ENCODE peak calls at places on chromosomes 11 and 22, in five cellular contexts. One of them, this sample, is unnamed.

GRCh38 chr11:36436084-36436483 is 74.0 kb downstream of the TRAF6 start:
- DNase-seq in EH: no peak
- DNase-seq in lung microvascular endothelial cell: no peak
- DNase-seq in hypothalamus: no peak
- DNase-seq in GM23248: no peak
- DNase-seq in this sample: no peak

GRCh38 chr11:111918390-111919256 is at the start of gene C11orf52:
- DNase-seq in hypothalamus: no peak
- DNase-seq in lung microvascular endothelial cell: peak
- DNase-seq in EH: peak
- DNase-seq in GM23248: peak
- DNase-seq in this sample: peak

GRCh38 chr22:19471572-19471971 is 7.4 kb downstream of the UFD1 start:
- DNase-seq in hypothalamus: no peak
- DNase-seq in GM23248: no peak
- DNase-seq in lung microvascular endothelial cell: no peak
- DNase-seq in EH: no peak
- DNase-seq in this sample: no peak

GRCh38 chr11:18404062-18404461 is 8.1 kb upstream of the LDHC start:
- DNase-seq in lung microvascular endothelial cell: no peak
- DNase-seq in hypothalamus: no peak
- DNase-seq in GM23248: no peak
- DNase-seq in EH: no peak
- DNase-seq in this sample: no peak

GRCh38 chr11:47152953-47153950 is 23.4 kb downstream of the ARFGAP2 start:
- DNase-seq in hypothalamus: peak
- DNase-seq in EH: peak
- DNase-seq in GM23248: peak
- DNase-seq in lung microvascular endothelial cell: peak
- DNase-seq in this sample: peak

GRCh38 chr11:122453586-122453985 is 201.9 kb upstream of the UBASH3B start:
- DNase-seq in hypothalamus: no peak
- DNase-seq in lung microvascular endothelial cell: no peak
- DNase-seq in EH: no peak
- DNase-seq in GM23248: no peak
- DNase-seq in this sample: no peak

GRCh38 chr22:24494535-24495364 is at the start of gene UPB1:
- DNase-seq in EH: no peak
- DNase-seq in hypothalamus: no peak
- DNase-seq in GM23248: no peak
- DNase-seq in lung microvascular endothelial cell: no peak
- DNase-seq in this sample: peak

GRCh38 chr11:102833731-102834130 is 9.7 kb downstream of the MMP3 start:
- DNase-seq in hypothalamus: no peak
- DNase-seq in lung microvascular endothelial cell: no peak
- DNase-seq in EH: peak
- DNase-seq in GM23248: no peak
- DNase-seq in this sample: no peak

GRCh38 chr22:27218521-27218920 is 561.1 kb downstream of the MIAT start:
- DNase-seq in hypothalamus: no peak
- DNase-seq in EH: no peak
- DNase-seq in lung microvascular endothelial cell: no peak
- DNase-seq in GM23248: no peak
- DNase-seq in this sample: peak

GRCh38 chr22:23820748-23821211 is 18.0 kb downstream of the DERL3 start:
- DNase-seq in hypothalamus: no peak
- DNase-seq in lung microvascular endothelial cell: no peak
- DNase-seq in EH: no peak
- DNase-seq in GM23248: no peak
- DNase-seq in this sample: no peak

GRCh38 chr11:102312656-102313055 is 4.6 kb upstream of the BIRC3 start:
- DNase-seq in lung microvascular endothelial cell: peak
- DNase-seq in hypothalamus: no peak
- DNase-seq in GM23248: peak
- DNase-seq in EH: peak
- DNase-seq in this sample: no peak

GRCh38 chr22:40728731-40729189 is 49.5 kb downstream of the MCHR1 start:
- DNase-seq in GM23248: no peak
- DNase-seq in hypothalamus: no peak
- DNase-seq in lung microvascular endothelial cell: no peak
- DNase-seq in EH: peak
- DNase-seq in this sample: no peak

GRCh38 chr22:36083056-36083455 is 54.4 kb upstream of the RBFOX2 start:
- DNase-seq in GM23248: no peak
- DNase-seq in EH: no peak
- DNase-seq in lung microvascular endothelial cell: no peak
- DNase-seq in hypothalamus: no peak
- DNase-seq in this sample: no peak

This sample was measured in right cardiac atrium.